ENCODE peak calls at places on chromosome 18, in eight cellular contexts. W, A, G, L, B, N, Z and M are unnamed samples.

GRCh38 chr18:54260376-54261072 is 8.8 kb upstream of the POLI start:
- DNase-seq in Z (no peak), W (no peak), G (no peak), A (no peak), N (no peak), B (no peak), L (no peak), M (no peak)

GRCh38 chr18:41484069-41484468 is 471.0 kb upstream of the PIK3C3 start:
- DNase-seq in N (no peak), L (no peak), W (no peak), A (no peak), B (no peak), G (no peak), Z (no peak), M (no peak)

GRCh38 chr18:74519320-74520095 is 14.8 kb upstream of the CNDP1 start:
- DNase-seq in N (no peak), A (no peak), L (no peak), Z (no peak), G (no peak), W (no peak), B (peak), M (no peak)

GRCh38 chr18:67771271-67771670 is 254.8 kb upstream of the DSEL start:
- DNase-seq in G (no peak), L (peak), B (no peak), N (no peak), W (peak), Z (no peak), A (no peak), M (no peak)

GRCh38 chr18:76803413-76803812 is 18.9 kb upstream of the ZNF236 start:
- DNase-seq in N (no peak), Z (no peak), L (no peak), B (no peak), W (no peak), G (no peak), A (no peak), M (no peak)

GRCh38 chr18:5630766-5631413 is 87.1 kb upstream of the EPB41L3 start:
- DNase-seq in Z (no peak), A (no peak), N (peak), B (no peak), W (no peak), L (no peak), G (no peak), M (no peak)

GRCh38 chr18:9215221-9215933 is 78.8 kb downstream of the ANKRD12 start:
- DNase-seq in W (no peak), A (no peak), B (no peak), G (no peak), Z (no peak), L (no peak), N (no peak), M (no peak)

GRCh38 chr18:55153346-55153745 is 194.1 kb upstream of the CCDC68 start:
- DNase-seq in W (no peak), N (no peak), B (no peak), A (no peak), G (no peak), L (no peak), Z (no peak), M (no peak)

GRCh38 chr18:51149605-51150429 is 47.7 kb downstream of the MEX3C start:
- DNase-seq in N (no peak), A (no peak), G (no peak), L (no peak), B (no peak), W (peak), Z (no peak), M (peak)

GRCh38 chr18:48122376-48122775 is 191.9 kb upstream of the SMAD2 start:
- DNase-seq in G (no peak), A (no peak), W (no peak), L (no peak), Z (no peak), N (no peak), B (no peak), M (no peak)

GRCh38 chr18:1092228-1092627 is 187.6 kb downstream of the ADCYAP1 start:
- DNase-seq in L (peak), N (no peak), G (no peak), W (no peak), Z (peak), A (no peak), B (no peak), M (no peak)

GRCh38 chr18:63515279-63515678 is 26.9 kb upstream of the SERPINB12 start:
- DNase-seq in A (no peak), N (no peak), B (no peak), L (no peak), Z (no peak), G (no peak), W (no peak), M (no peak)

GRCh38 chr18:33536904-33537303 is 41.1 kb upstream of the ASXL3 start:
- DNase-seq in L (no peak), W (no peak), B (no peak), A (no peak), N (no peak), G (no peak), Z (no peak), M (no peak)

GRCh38 chr18:60053747-60054304 is 154.0 kb downstream of the PMAIP1 start:
- DNase-seq in L (peak), A (peak), W (peak), B (no peak), Z (no peak), N (no peak), G (no peak), M (peak)

GRCh38 chr18:21362921-21363320 is 120.9 kb downstream of the GREB1L start:
- DNase-seq in B (no peak), A (no peak), W (no peak), L (no peak), Z (no peak), N (no peak), G (no peak), M (no peak)

GRCh38 chr18:8439091-8439490 is 170.1 kb upstream of the RAB12 start:
- DNase-seq in A (no peak), L (no peak), N (no peak), W (no peak), B (no peak), G (no peak), Z (no peak), M (no peak)

GRCh38 chr18:77422974-77423373 is 173.3 kb downstream of the GALR1 start:
- DNase-seq in B (no peak), N (no peak), L (no peak), W (no peak), A (no peak), G (no peak), Z (no peak), M (no peak)

GRCh38 chr18:46842583-46842982 is 74.7 kb downstream of the PIAS2 start:
- DNase-seq in N (no peak), L (no peak), W (no peak), B (no peak), A (no peak), G (no peak), Z (no peak), M (no peak)

GRCh38 chr18:56575819-56576663 is 62.4 kb downstream of the TXNL1 start:
- DNase-seq in B (no peak), A (peak), N (no peak), Z (no peak), G (no peak), L (peak), W (peak), M (peak)

GRCh38 chr18:79914614-79915160 is 36.8 kb downstream of the SLC66A2 start:
- DNase-seq in B (no peak), Z (no peak), A (no peak), W (no peak), G (no peak), N (no peak), L (no peak), M (no peak)

GRCh38 chr18:79916546-79917350 is 34.7 kb downstream of the SLC66A2 start:
- DNase-seq in N (no peak), Z (no peak), B (no peak), G (peak), A (no peak), W (no peak), L (no peak), M (no peak)

GRCh38 chr18:79917351-79918088 is 33.9 kb downstream of the SLC66A2 start:
- DNase-seq in N (no peak), G (no peak), L (no peak), W (no peak), B (peak), A (no peak), Z (no peak), M (no peak)

GRCh38 chr18:79916128-79916494 is 35.3 kb downstream of the SLC66A2 start:
- DNase-seq in Z (no peak), L (no peak), W (no peak), A (no peak), N (no peak), G (no peak), B (no peak), M (no peak)

GRCh38 chr18:79915161-79916127 is 36.0 kb downstream of the SLC66A2 start:
- DNase-seq in N (no peak), A (no peak), Z (no peak), L (no peak), B (no peak), W (no peak), G (peak), M (no peak)
- TF ChIP-seq POLR2A in N (no peak), A (no peak), Z (no peak), L (no peak), B (no peak), W (no peak), G (no peak), M (no peak)

GRCh38 chr18:35040988-35041751 is at the start of gene MAPRE2:
- DNase-seq in Z (peak), N (peak), W (peak), L (peak), A (peak), B (peak), G (peak), M (peak)
- TF ChIP-seq POLR2A in Z (peak), N (peak), W (peak), L (peak), A (peak), B (peak), G (peak), M (peak)

GRCh38 chr18:58715540-58715939 is 44.3 kb downstream of the MALT1 start:
- DNase-seq in N (no peak), A (no peak), L (no peak), W (no peak), G (no peak), B (no peak), Z (no peak), M (no peak)

GRCh38 chr18:58714821-58715220 is 43.6 kb downstream of the MALT1 start:
- DNase-seq in G (no peak), L (no peak), B (no peak), A (no peak), N (no peak), Z (no peak), W (no peak), M (no peak)

GRCh38 chr18:58714259-58714658 is 43.0 kb downstream of the MALT1 start:
- DNase-seq in B (no peak), A (no peak), N (no peak), G (no peak), L (no peak), W (no peak), Z (no peak), M (no peak)

GRCh38 chr18:58712930-58713329 is 41.7 kb downstream of the MALT1 start:
- DNase-seq in A (no peak), N (no peak), L (no peak), W (no peak), B (no peak), G (no peak), Z (no peak), M (no peak)

GRCh38 chr18:58716046-58716766 is 44.9 kb downstream of the MALT1 start:
- DNase-seq in L (no peak), B (no peak), N (no peak), W (peak), G (no peak), A (no peak), Z (no peak), M (no peak)
- TF ChIP-seq POLR2A in L (no peak), B (no peak), N (no peak), W (no peak), G (no peak), A (no peak), Z (no peak), M (no peak)

GRCh38 chr18:3183103-3183717 is 36.6 kb downstream of the MYOM1 start:
- DNase-seq in B (no peak), A (no peak), Z (no peak), W (no peak), L (no peak), G (no peak), N (peak), M (no peak)

GRCh38 chr18:3175195-3175758 is 44.5 kb downstream of the MYOM1 start:
- DNase-seq in N (no peak), A (no peak), B (no peak), Z (no peak), L (no peak), G (no peak), W (peak), M (no peak)

GRCh38 chr18:3180325-3180724 is 39.4 kb downstream of the MYOM1 start:
- DNase-seq in N (no peak), B (no peak), A (no peak), G (no peak), W (peak), Z (no peak), L (no peak), M (no peak)

GRCh38 chr18:3179430-3180089 is 40.2 kb downstream of the MYOM1 start:
- DNase-seq in W (no peak), N (no peak), G (no peak), B (no peak), L (no peak), Z (no peak), A (no peak), M (no peak)

GRCh38 chr18:3177902-3178687 is 41.7 kb downstream of the MYOM1 start:
- DNase-seq in G (peak), N (peak), W (peak), Z (no peak), A (no peak), L (no peak), B (no peak), M (no peak)
- TF ChIP-seq POLR2A in G (peak), N (no peak), W (no peak), Z (no peak), A (no peak), L (no peak), B (peak), M (no peak)

GRCh38 chr18:70417847-70418246 is 129.0 kb downstream of the SOCS6 start:
- DNase-seq in N (no peak), Z (no peak), L (no peak), W (no peak), B (no peak), G (no peak), A (no peak), M (no peak)

GRCh38 chr18:70420151-70420898 is 131.5 kb downstream of the SOCS6 start:
- DNase-seq in N (no peak), W (peak), L (peak), B (peak), Z (no peak), G (no peak), A (no peak), M (no peak)

GRCh38 chr18:70418551-70419311 is 129.9 kb downstream of the SOCS6 start:
- DNase-seq in Z (no peak), L (no peak), G (no peak), N (no peak), A (no peak), W (peak), B (no peak), M (no peak)

GRCh38 chr18:70421471-70421870 is 132.6 kb downstream of the SOCS6 start:
- DNase-seq in G (no peak), B (no peak), W (peak), N (no peak), A (peak), Z (no peak), L (peak), M (no peak)

GRCh38 chr18:70419526-70419925 is 130.7 kb downstream of the SOCS6 start:
- DNase-seq in L (no peak), W (peak), N (no peak), Z (no peak), G (no peak), A (no peak), B (no peak), M (no peak)
- TF ChIP-seq POLR2A in L (no peak), W (no peak), N (no peak), Z (no peak), G (no peak), A (no peak), B (no peak), M (no peak)

GRCh38 chr18:37261988-37262387 is 303.6 kb downstream of the CELF4 start:
- DNase-seq in Z (no peak), B (no peak), N (no peak), L (no peak), W (no peak), G (no peak), A (no peak), M (no peak)
- TF ChIP-seq POLR2A in Z (no peak), B (no peak), N (no peak), L (no peak), W (no peak), G (no peak), A (no peak), M (no peak)

DNA sequence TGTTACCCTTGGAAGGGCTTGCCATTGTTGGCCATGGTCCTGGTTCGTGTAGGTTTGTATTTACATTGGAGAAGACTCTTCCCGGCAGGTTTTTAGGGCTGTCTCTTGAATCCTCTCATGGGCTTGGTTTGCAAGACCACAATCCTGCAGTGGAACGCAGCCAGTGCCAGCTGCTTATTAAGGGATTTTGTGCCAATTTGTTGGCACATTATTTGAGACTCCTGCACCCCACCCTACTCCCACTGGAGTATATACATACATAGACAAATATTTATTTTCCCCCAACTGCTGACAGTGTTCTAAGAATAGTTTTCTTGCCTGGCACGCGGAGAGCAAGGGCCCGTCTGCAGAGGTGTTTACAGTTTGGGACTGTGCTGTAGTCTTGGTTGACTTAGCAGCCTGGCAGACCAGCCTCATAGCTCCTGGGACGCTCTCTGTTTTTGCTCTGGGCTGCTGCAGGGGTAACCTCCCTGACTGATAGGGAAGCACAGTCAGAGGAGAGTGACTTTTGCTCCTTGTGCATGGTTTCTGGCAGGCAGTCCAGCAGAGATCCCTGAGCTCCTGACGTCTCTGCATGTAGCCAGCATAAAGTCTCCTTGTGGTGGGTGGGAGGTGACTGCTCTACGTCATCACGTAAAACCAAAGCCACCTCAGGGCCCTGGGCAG is 1.9 kb downstream of the LDLRAD4 start:
- DNase-seq in W (no peak), G (peak), N (peak), B (peak), Z (no peak), A (no peak), L (no peak), M (no peak)
- TF ChIP-seq POLR2A in W (no peak), G (peak), N (no peak), B (no peak), Z (no peak), A (no peak), L (no peak), M (no peak)